ENCODE peak calls at places on chromosomes 7 and 10, in six cellular contexts. R is psoas muscle, K is esophagus squamous epithelium, F is cardiac muscle cell, A is astrocyte of the spinal cord, P is cardiac fibroblast. O is an unnamed sample.

GRCh38 chr10:100847440-100847839 is 65.3 kb upstream of the SLF2 start:
- DNase-seq in R (no peak), K (no peak), F (no peak), A (no peak), P (no peak), O (no peak)

GRCh38 chr10:16765532-16766365 is 51.5 kb downstream of the RSU1 start:
- DNase-seq in R (no peak), K (no peak), F (no peak), A (no peak), P (no peak), O (peak; percentile 38)

GRCh38 chr7:71787513-71787912 is 624.6 kb downstream of the CALN1 start:
- DNase-seq in R (no peak), K (no peak), F (no peak), A (no peak), P (no peak), O (no peak)

GRCh38 chr10:5568984-5569383 is 44.2 kb downstream of the CALML3 start:
- DNase-seq in R (no peak), K (no peak), F (no peak), A (no peak), P (no peak), O (no peak)

GRCh38 chr10:85060944-85061343 is 732.6 kb downstream of the CCSER2 start:
- DNase-seq in R (no peak), K (no peak), F (no peak), A (no peak), P (no peak), O (no peak)

GRCh38 chr7:87342231-87342630 is 3.2 kb upstream of the CROT start:
- DNase-seq in R (no peak), K (no peak), F (no peak), A (peak; percentile 6), P (no peak), O (no peak)

GRCh38 chr7:44637788-44638594 is 31.6 kb downstream of the OGDH start:
- DNase-seq in R (peak; percentile 72), K (no peak), F (no peak), A (peak; percentile 81), P (peak; percentile 90), O (peak; percentile 79)

GRCh38 chr10:16520900-16521299 is 779 bp downstream of the C1QL3 start:
- DNase-seq in R (peak; percentile 53), K (no peak), F (peak; percentile 33), A (no peak), P (peak; percentile 33), O (peak; percentile 77)

GRCh38 chr7:139691253-139691781 is 86.5 kb downstream of the HIPK2 start:
- DNase-seq in R (peak; percentile 91), K (no peak), F (no peak), A (peak; percentile 43), P (peak; percentile 61), O (no peak)

GRCh38 chr10:47062801-47063200 is 151.6 kb downstream of the PTPN20 start:
- DNase-seq in R (no peak), K (no peak), F (no peak), A (no peak), P (peak; percentile 15), O (no peak)

GRCh38 chr7:87564290-87564963 is 36.3 kb downstream of the ABCB1 start:
- DNase-seq in R (no peak), K (no peak), F (peak; percentile 20), A (no peak), P (no peak), O (peak; percentile 18)

GRCh38 chr7:103605640-103606039 is 159.6 kb upstream of the SLC26A5 start:
- DNase-seq in R (no peak), K (no peak), F (no peak), A (no peak), P (no peak), O (no peak)

GRCh38 chr10:36765777-36766176 is 359.6 kb upstream of the ANKRD30A start:
- DNase-seq in R (no peak), K (no peak), F (no peak), A (peak; percentile 60), P (peak; percentile 28), O (no peak)

DNA sequence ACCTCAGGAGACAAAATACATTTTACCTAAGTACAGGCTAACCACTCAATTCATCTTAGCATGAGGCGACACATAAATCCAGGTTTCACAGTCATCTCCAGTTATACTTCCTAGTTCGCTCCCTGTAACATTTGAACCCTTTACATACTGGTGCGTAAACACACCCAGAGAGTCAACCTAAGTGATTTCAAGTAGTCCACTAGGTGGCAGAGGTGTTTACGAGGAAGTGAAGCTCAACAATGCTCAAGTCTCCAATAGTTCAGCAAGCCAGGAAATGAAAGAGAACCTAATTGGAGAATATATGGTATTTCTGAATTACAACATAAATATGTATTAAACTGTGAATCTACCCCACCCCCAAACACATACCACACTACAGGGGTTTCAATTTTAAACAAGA is 76.3 kb upstream of the ABCB5 start:
- DNase-seq in R (no peak), K (no peak), F (no peak), A (no peak), P (no peak), O (no peak)
- TF ChIP-seq CTCF in R (no peak), K (peak; percentile 20), F (no peak), A (no peak), P (peak; percentile 20), O (no peak)

GRCh38 chr7:17944720-17945119 is 4.4 kb upstream of the SNX13 start:
- DNase-seq in R (no peak), K (no peak), F (no peak), A (no peak), P (no peak), O (no peak)
- TF ChIP-seq CTCF in R (no peak), K (peak; percentile 18), F (no peak), A (no peak), P (peak; percentile 9), O (no peak)

GRCh38 chr10:71359364-71360046 is 37.2 kb upstream of the CDH23 start:
- DNase-seq in R (no peak), K (no peak), F (no peak), A (no peak), P (peak; percentile 63), O (peak; percentile 82)

GRCh38 chr10:71365366-71365765 is 31.4 kb upstream of the CDH23 start:
- DNase-seq in R (no peak), K (no peak), F (no peak), A (no peak), P (no peak), O (no peak)

GRCh38 chr10:71361581-71361980 is 35.1 kb upstream of the CDH23 start:
- DNase-seq in R (no peak), K (no peak), F (no peak), A (no peak), P (no peak), O (no peak)

GRCh38 chr10:71363936-71364335 is 32.8 kb upstream of the CDH23 start:
- DNase-seq in R (no peak), K (no peak), F (no peak), A (no peak), P (no peak), O (no peak)

GRCh38 chr10:71362141-71362540 is 34.6 kb upstream of the CDH23 start:
- DNase-seq in R (no peak), K (no peak), F (no peak), A (no peak), P (no peak), O (no peak)
- TF ChIP-seq CTCF in R (no peak), K (no peak), F (no peak), A (no peak), P (no peak), O (no peak)

GRCh38 chr7:141071855-141072547 is 1.9 kb upstream of the TMEM178B start:
- DNase-seq in R (no peak), K (no peak), F (no peak), A (no peak), P (no peak), O (peak; percentile 43)

GRCh38 chr7:141073641-141074161 is at the start of gene TMEM178B:
- DNase-seq in R (no peak), K (no peak), F (peak; percentile 3), A (no peak), P (no peak), O (peak; percentile 34)

GRCh38 chr7:141072548-141073172 is 1.2 kb upstream of the TMEM178B start:
- DNase-seq in R (peak; percentile 86), K (no peak), F (peak; percentile 41), A (peak; percentile 74), P (peak; percentile 56), O (no peak)

GRCh38 chr7:141073173-141073640 is 657 bp upstream of the TMEM178B start:
- DNase-seq in R (peak; percentile 75), K (no peak), F (peak; percentile 90), A (peak; percentile 54), P (peak; percentile 44), O (peak; percentile 48)

DNA sequence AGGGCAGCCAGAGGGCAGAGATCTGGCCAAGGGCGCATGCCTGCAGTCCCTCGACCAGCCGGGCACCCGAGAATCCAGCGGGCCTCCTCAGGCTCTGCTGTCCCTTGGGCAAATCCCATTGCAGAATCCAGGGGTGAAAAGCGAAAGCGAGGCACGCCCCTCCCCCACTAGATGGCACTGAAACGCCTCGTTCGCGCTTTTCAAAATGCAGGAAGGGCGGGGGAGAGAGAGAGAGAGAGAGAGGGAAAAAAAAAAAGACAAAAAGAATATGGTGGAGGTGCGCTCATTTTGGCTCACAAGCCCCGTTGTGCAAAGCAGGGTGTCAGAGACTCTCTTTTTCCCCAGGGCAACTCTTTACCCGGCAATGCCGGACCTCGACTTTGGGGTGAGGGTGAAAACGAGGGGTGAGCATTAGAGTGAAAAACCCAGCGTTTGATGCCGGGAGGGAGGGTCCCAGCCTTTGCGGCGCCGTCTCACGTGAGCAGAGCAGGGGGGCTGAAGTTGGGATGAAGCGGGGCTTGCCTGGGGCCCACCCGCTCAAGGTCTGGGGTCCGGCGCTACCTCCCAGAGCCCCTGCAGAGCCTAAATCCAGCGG is 2.5 kb upstream of the TMEM178B start:
- DNase-seq in R (peak; percentile 74), K (no peak), F (peak; percentile 59), A (peak; percentile 15), P (no peak), O (peak; percentile 47)
- TF ChIP-seq CTCF in R (no peak), K (peak; percentile 19), F (peak; percentile 6), A (peak; percentile 28), P (no peak), O (peak; percentile 24)

GRCh38 chr7:84688671-84689070 is 494.1 kb upstream of the SEMA3A start:
- DNase-seq in R (no peak), K (no peak), F (no peak), A (peak; percentile 44), P (peak; percentile 51), O (no peak)

GRCh38 chr7:84697506-84697905 is 489.4 kb downstream of the SEMA3D start:
- DNase-seq in R (no peak), K (no peak), F (no peak), A (peak; percentile 92), P (peak; percentile 86), O (no peak)

GRCh38 chr7:84693483-84693882 is 493.4 kb downstream of the SEMA3D start:
- DNase-seq in R (no peak), K (no peak), F (no peak), A (peak; percentile 53), P (no peak), O (no peak)
- TF ChIP-seq CTCF in R (no peak), K (no peak), F (no peak), A (no peak), P (no peak), O (no peak)

O was measured in GM13976.